ENCODE peak calls at places on chromosomes 6 and 20, in nine cellular contexts. V is K562, G is MM.1S, R is fibroblast of lung, M is DND-41, O is GM23248, I is HCT116, L is GM12878, C is PC-9. A is an unnamed sample.

GRCh38 chr20:24034820-24035219 is 46.2 kb upstream of the GGTLC1 start:
- DNase-seq in R (no peak), I (no peak), G (peak), C (peak), L (no peak), M (no peak), V (no peak), O (no peak), A (no peak)

GRCh38 chr6:13048113-13048512 is 280.2 kb downstream of the TBC1D7 start:
- DNase-seq in M (no peak), R (no peak), V (no peak), L (no peak), I (no peak), G (no peak), O (peak), C (no peak), A (peak)

GRCh38 chr6:33983109-33983475 is 162.8 kb downstream of the GRM4 start:
- DNase-seq in V (peak), C (peak), M (no peak), L (no peak), R (no peak), O (peak), I (peak), G (peak), A (no peak)

GRCh38 chr6:18308070-18308735 is 43.9 kb upstream of the DEK start:
- DNase-seq in R (peak), I (no peak), L (no peak), G (no peak), V (no peak), M (no peak), C (peak), O (peak), A (peak)

GRCh38 chr6:13066050-13066449 is 262.3 kb downstream of the TBC1D7 start:
- DNase-seq in M (no peak), G (no peak), R (no peak), L (no peak), V (no peak), O (no peak), I (no peak), C (no peak), A (no peak)

GRCh38 chr6:89530982-89531381 is 98.0 kb downstream of the ANKRD6 start:
- DNase-seq in I (no peak), M (no peak), L (no peak), C (no peak), V (no peak), G (no peak), O (no peak), R (no peak), A (no peak)

GRCh38 chr6:139144490-139145085 is 9.7 kb downstream of the HECA start:
- DNase-seq in M (no peak), O (no peak), I (no peak), V (no peak), C (no peak), L (no peak), R (no peak), G (no peak), A (no peak)

GRCh38 chr20:40797425-40797824 is 108.4 kb upstream of the MAFB start:
- DNase-seq in V (peak), L (no peak), C (no peak), M (peak), O (peak), R (peak), G (peak), I (peak), A (no peak)

GRCh38 chr20:19974621-19975435 is 42.3 kb upstream of the NAA20 start:
- DNase-seq in O (peak), G (no peak), C (peak), L (no peak), M (no peak), R (peak), I (no peak), V (no peak), A (peak)

GRCh38 chr6:167667204-167668018 is 159.3 kb upstream of the AFDN start:
- DNase-seq in V (no peak), G (no peak), L (no peak), O (no peak), I (no peak), R (no peak), C (no peak), M (no peak), A (no peak)

GRCh38 chr20:3651204-3651970 is 11.8 kb downstream of the GFRA4 start:
- DNase-seq in V (no peak), C (no peak), L (no peak), I (no peak), R (no peak), O (no peak), G (peak), M (no peak), A (no peak)

GRCh38 chr6:15440040-15440439 is 194.2 kb downstream of the JARID2 start:
- DNase-seq in V (peak), I (no peak), M (no peak), R (no peak), C (no peak), L (no peak), G (no peak), O (no peak), A (no peak)

GRCh38 chr6:37236921-37237320 is 20.7 kb upstream of the TBC1D22B start:
- DNase-seq in I (no peak), G (no peak), C (no peak), R (no peak), L (no peak), O (peak), V (no peak), M (no peak), A (peak)

GRCh38 chr6:21873562-21873961 is 280.0 kb downstream of the SOX4 start:
- DNase-seq in M (no peak), L (no peak), V (no peak), I (no peak), C (no peak), R (peak), G (no peak), O (peak), A (peak)

GRCh38 chr6:40815731-40816130 is 223.3 kb downstream of the UNC5CL start:
- DNase-seq in V (no peak), O (no peak), M (no peak), C (no peak), I (no peak), R (no peak), L (no peak), G (no peak), A (no peak)

GRCh38 chr20:56328861-56329260 is 29.9 kb upstream of the FAM210B start:
- DNase-seq in C (peak), O (peak), L (no peak), V (no peak), G (peak), I (no peak), M (peak), R (no peak), A (no peak)

GRCh38 chr20:63017826-63018411 is 11.2 kb upstream of the BHLHE23 start:
- DNase-seq in L (no peak), G (no peak), C (no peak), M (no peak), I (no peak), V (no peak), O (no peak), R (no peak), A (no peak)

GRCh38 chr20:9516658-9516987 is 2.2 kb downstream of the LAMP5 start:
- DNase-seq in L (no peak), C (no peak), G (peak), O (no peak), M (no peak), I (no peak), V (no peak), R (no peak), A (no peak)

GRCh38 chr20:9515211-9515580 is 806 bp downstream of the LAMP5 start:
- DNase-seq in R (no peak), I (no peak), O (no peak), M (no peak), L (no peak), G (peak), C (no peak), V (no peak), A (no peak)

GRCh38 chr20:9514072-9514460 is 324 bp upstream of the LAMP5 start:
- DNase-seq in R (no peak), I (no peak), M (no peak), G (no peak), L (no peak), V (no peak), O (no peak), C (no peak), A (no peak)

GRCh38 chr20:9515761-9516657 is 1.6 kb downstream of the LAMP5 start:
- DNase-seq in C (no peak), V (no peak), G (peak), I (peak), O (no peak), M (no peak), R (no peak), L (no peak), A (no peak)

DNA sequence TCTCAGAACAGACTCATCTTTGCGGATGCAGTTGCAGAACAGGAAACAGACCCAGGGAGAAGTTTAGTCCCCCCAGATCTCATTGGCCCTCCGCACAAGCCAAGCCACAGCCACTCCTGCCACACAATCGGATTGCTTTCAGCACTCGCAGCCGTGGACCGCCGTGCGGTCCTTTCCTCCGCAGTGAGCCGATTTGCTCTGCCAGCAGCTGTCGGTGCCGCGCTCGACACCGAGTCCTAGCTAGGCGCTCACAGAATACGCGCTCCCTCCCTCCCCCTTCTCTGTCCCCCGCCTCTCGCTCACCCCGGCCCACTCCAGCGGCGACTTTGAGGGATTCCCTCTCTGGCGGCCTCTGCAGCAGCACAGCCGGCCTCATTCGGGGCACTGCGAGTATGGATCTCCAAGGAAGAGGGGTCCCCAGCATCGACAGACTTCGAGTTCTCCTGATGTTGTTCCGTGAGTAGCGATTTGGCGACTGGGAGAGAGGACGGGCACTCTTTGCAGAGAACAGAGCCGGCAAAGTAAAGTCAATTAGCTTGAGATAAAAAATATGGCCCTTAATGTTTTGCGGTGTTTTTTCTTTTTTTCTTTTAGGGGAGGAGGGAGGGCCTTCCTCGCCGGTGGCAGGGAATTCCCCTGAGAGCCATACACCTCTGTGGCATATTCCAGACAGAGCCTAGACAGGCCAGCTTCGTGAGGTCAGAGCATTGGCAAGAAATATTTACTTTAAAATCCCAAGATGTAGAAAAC is at the start of gene LAMP5:
- DNase-seq in G (peak), R (peak), M (no peak), I (no peak), C (no peak), O (peak), L (no peak), V (no peak), A (peak)
- TF ChIP-seq EZH2 in G (no peak), R (peak), M (no peak), I (no peak), C (no peak), O (peak), L (no peak), V (no peak), A (peak)

GRCh38 chr6:149990672-149991402 is 27.1 kb downstream of the ULBP1 start:
- DNase-seq in G (peak), L (no peak), C (no peak), R (no peak), M (peak), I (no peak), O (peak), V (no peak), A (no peak)
- TF ChIP-seq EZH2 in G (no peak), L (no peak), C (no peak), R (no peak), M (no peak), I (no peak), O (peak), V (no peak), A (peak)

DNA sequence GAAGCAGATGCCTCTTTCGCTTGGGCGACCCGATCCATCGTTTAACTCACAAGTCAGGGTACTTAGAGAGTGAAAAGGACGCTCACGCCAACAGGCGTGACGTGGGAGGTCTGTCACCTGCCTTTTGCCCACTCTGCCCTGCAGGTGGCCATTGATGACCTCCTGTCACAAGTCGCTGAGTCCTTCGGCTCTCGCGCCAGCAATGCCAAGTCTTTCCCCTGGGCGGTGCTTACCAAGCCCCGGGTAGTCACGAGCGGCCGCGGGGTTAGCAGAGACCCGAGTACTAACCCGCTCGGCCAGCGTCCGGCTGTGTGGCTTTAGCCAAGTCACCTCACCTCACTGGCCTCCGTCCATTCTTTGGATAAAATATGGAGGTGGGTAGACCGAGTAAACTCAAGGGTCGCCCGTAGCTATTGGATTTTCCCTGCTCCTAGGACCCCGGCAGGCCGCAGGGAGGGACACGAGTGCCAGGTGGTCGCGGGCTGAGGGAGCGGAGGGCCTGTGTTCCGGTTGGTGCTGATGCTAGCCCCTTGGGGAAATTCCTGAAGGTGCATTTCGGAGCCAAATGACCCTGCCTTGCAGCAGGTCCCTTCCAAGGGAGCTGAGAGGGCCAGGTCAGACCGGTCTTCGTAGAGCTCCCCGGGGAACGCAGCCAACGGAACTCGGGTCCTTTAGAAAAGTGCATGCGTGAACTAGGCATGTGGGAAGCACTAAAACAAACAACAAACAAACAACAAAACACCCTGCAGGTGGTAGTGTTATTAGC is 668 bp downstream of the PKIB start:
- DNase-seq in G (peak), M (no peak), L (no peak), O (peak), V (no peak), C (peak), R (peak), I (peak), A (peak)
- TF ChIP-seq EZH2 in G (no peak), M (no peak), L (no peak), O (peak), V (no peak), C (no peak), R (no peak), I (no peak), A (no peak)

GRCh38 chr6:143963158-143963919 is 44.7 kb downstream of the PLAGL1 start:
- DNase-seq in I (no peak), V (no peak), R (no peak), M (no peak), G (no peak), O (no peak), C (no peak), L (no peak), A (no peak)
- TF ChIP-seq EZH2 in I (no peak), V (no peak), R (no peak), M (no peak), G (no peak), O (no peak), C (no peak), L (no peak), A (no peak)

DNA sequence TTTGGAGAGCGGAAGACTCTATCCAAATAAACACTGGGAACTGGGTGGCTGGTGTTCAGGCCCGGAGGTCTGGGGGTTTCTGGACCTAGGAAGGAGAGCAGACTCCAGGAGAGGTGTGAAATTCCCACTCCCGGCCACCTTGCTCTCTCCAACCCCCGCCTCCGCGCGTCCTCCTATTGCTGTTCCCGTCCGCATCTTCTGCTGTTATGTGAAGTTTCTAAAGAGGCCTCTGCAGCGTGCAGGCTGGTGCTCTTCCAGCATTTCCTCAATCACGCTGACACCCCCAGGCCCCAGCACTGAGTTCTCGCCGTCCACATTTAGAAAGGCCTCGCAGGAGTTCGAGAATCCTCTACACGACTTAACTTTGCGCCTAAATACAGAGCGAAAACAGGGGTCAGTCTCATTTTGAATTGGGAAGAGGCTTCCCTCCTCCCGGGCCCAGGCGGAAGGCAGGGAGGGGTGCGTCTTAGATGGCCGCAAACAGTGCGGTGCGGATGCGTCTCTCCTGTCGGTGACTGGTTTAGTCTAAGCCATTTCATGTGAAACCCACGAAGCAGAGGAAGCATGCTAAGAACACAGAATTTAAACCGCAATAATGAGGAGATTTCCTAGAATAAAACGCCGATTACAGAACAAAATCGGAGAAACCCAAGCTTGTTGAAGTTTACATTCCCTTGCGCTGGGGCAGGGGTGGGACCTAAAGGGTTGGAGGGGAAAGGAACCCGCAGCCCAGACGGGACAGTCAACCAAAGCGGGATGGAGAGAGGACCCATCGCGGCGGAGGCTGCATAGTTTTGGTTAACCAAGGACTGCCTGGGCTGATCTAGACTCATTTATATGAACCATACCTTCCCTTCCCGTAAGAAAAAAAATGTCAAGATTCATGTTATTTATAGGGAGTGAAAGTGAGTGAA is 4.0 kb upstream of the FOXF2 start:
- DNase-seq in G (no peak), R (peak), V (no peak), L (no peak), I (no peak), O (no peak), M (no peak), C (no peak), A (no peak)
- TF ChIP-seq EZH2 in G (no peak), R (no peak), V (no peak), L (no peak), I (no peak), O (no peak), M (no peak), C (no peak), A (no peak)

DNA sequence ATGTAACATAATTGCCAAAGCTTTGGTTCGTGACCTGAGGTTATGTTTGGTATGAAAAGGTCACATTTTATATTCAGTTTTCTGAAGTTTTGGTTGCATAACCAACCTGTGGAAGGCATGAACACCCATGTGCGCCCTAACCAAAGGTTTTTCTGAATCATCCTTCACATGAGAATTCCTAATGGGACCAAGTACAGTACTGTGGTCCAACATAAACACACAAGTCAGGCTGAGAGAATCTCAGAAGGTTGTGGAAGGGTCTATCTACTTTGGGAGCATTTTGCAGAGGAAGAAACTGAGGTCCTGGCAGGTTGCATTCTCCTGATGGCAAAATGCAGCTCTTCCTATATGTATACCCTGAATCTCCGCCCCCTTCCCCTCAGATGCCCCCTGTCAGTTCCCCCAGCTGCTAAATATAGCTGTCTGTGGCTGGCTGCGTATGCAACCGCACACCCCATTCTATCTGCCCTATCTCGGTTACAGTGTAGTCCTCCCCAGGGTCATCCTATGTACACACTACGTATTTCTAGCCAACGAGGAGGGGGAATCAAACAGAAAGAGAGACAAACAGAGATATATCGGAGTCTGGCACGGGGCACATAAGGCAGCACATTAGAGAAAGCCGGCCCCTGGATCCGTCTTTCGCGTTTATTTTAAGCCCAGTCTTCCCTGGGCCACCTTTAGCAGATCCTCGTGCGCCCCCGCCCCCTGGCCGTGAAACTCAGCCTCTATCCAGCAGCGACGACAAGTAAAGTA is 547 bp upstream of the ESR1 start:
- DNase-seq in O (peak), V (no peak), G (peak), L (no peak), R (no peak), C (no peak), M (no peak), I (no peak), A (no peak)
- TF ChIP-seq EZH2 in O (no peak), V (no peak), G (no peak), L (no peak), R (no peak), C (no peak), M (no peak), I (no peak), A (no peak)

GRCh38 chr20:45495438-45495985 is 19.9 kb downstream of the SPINT3 start:
- DNase-seq in V (no peak), I (no peak), O (no peak), L (no peak), M (no peak), R (no peak), C (no peak), G (no peak), A (no peak)
- TF ChIP-seq EZH2 in V (no peak), I (no peak), O (no peak), L (no peak), M (no peak), R (no peak), C (no peak), G (no peak), A (no peak)

GRCh38 chr20:21104466-21104761 is 1.7 kb downstream of the LINC00237 start:
- DNase-seq in I (no peak), C (no peak), O (no peak), L (no peak), R (no peak), M (no peak), V (no peak), G (no peak), A (no peak)
- TF ChIP-seq EZH2 in I (no peak), C (no peak), O (peak), L (no peak), R (no peak), M (no peak), V (no peak), G (no peak), A (no peak)

A was measured in astrocyte.